ENCODE peak calls at places on chromosomes 16 and 17, in seven cellular contexts. Q is cardiac fibroblast, L is HCT116, U is kidney epithelial cell, S is fibroblast of pulmonary artery, R is lung, B is testis. O is an unnamed sample.
A peak's percentile ranks its signal among the peaks of the same experiment; 100 is the strongest.

GRCh38 chr16:87697256-87697655 is 68.5 kb downstream of the KLHDC4 start:
- DNase-seq in Q (no peak), L (no peak), U (no peak), S (no peak), R (no peak), B (no peak), O (no peak)

GRCh38 chr17:53516643-53517042 is 306.1 kb upstream of the KIF2B start:
- DNase-seq in Q (peak; percentile 0), L (no peak), U (no peak), S (peak; percentile 23), R (no peak), B (no peak), O (no peak)

GRCh38 chr16:61148930-61149329 is 887.3 kb downstream of the CDH8 start:
- DNase-seq in Q (no peak), L (no peak), U (no peak), S (no peak), R (no peak), B (no peak), O (peak; percentile 37)

GRCh38 chr17:62178579-62178978 is 113.5 kb upstream of the MED13 start:
- DNase-seq in Q (peak; percentile 14), L (no peak), U (no peak), S (peak; percentile 36), R (no peak), B (no peak), O (no peak)

GRCh38 chr17:17440938-17441730 is 35.7 kb upstream of the MED9 start:
- DNase-seq in Q (no peak), L (no peak), U (no peak), S (no peak), R (no peak), B (no peak), O (no peak)

GRCh38 chr17:62892870-62893338 is 73.1 kb upstream of the TANC2 start:
- DNase-seq in Q (peak; percentile 75), L (no peak), U (peak; percentile 83), S (peak; percentile 87), R (peak; percentile 76), B (no peak), O (no peak)

GRCh38 chr16:81266680-81267095 is 28.2 kb downstream of the BCO1 start:
- DNase-seq in Q (no peak), L (no peak), U (peak; percentile 14), S (no peak), R (no peak), B (no peak), O (peak; percentile 25)

GRCh38 chr17:61323015-61323379 is 76.6 kb upstream of the TBX2 start:
- DNase-seq in Q (peak; percentile 43), L (no peak), U (no peak), S (no peak), R (no peak), B (peak; percentile 36), O (no peak)

GRCh38 chr17:32281011-32281451 is 15.4 kb downstream of the RHBDL3 start:
- DNase-seq in Q (no peak), L (no peak), U (no peak), S (peak; percentile 50), R (peak; percentile 36), B (no peak), O (no peak)

GRCh38 chr16:12672986-12673385 is 130.7 kb downstream of the CPPED1 start:
- DNase-seq in Q (no peak), L (no peak), U (no peak), S (no peak), R (no peak), B (no peak), O (no peak)

GRCh38 chr17:75822119-75822799 is 21.9 kb downstream of the UNC13D start:
- DNase-seq in Q (no peak), L (no peak), U (no peak), S (no peak), R (peak; percentile 52), B (peak; percentile 38), O (no peak)

GRCh38 chr17:6420173-6420641 is 14.7 kb downstream of the AIPL1 start:
- DNase-seq in Q (peak; percentile 10), L (no peak), U (no peak), S (peak; percentile 20), R (no peak), B (peak; percentile 33), O (no peak)

GRCh38 chr16:9874233-9874632 is 308.0 kb downstream of the GRIN2A start:
- DNase-seq in Q (no peak), L (no peak), U (no peak), S (no peak), R (no peak), B (no peak), O (no peak)

GRCh38 chr17:1937461-1937860 is 87.7 kb downstream of the RTN4RL1 start:
- DNase-seq in Q (no peak), L (no peak), U (no peak), S (no peak), R (no peak), B (no peak), O (no peak)

GRCh38 chr16:69073181-69073669 is 32.2 kb upstream of the HAS3 start:
- DNase-seq in Q (peak; percentile 73), L (peak; percentile 93), U (peak; percentile 91), S (peak; percentile 83), R (peak; percentile 29), B (no peak), O (no peak)

GRCh38 chr17:54494731-54495715 is 405.6 kb upstream of the TOM1L1 start:
- DNase-seq in Q (no peak), L (no peak), U (no peak), S (no peak), R (no peak), B (no peak), O (no peak)

GRCh38 chr16:27723711-27724490 is 174.0 kb downstream of the KATNIP start:
- DNase-seq in Q (no peak), L (no peak), U (no peak), S (no peak), R (no peak), B (no peak), O (no peak)

GRCh38 chr17:61054430-61054829 is 345.2 kb upstream of the TBX2 start:
- DNase-seq in Q (no peak), L (no peak), U (no peak), S (no peak), R (no peak), B (no peak), O (no peak)

GRCh38 chr17:9668532-9668931 is 23.2 kb downstream of the USP43 start:
- DNase-seq in Q (no peak), L (no peak), U (peak; percentile 84), S (no peak), R (no peak), B (no peak), O (peak; percentile 48)

GRCh38 chr17:17935321-17936271 is 36.6 kb downstream of the TOM1L2 start:
- DNase-seq in Q (peak; percentile 92), L (no peak), U (peak; percentile 65), S (peak; percentile 93), R (no peak), B (no peak), O (no peak)

DNA sequence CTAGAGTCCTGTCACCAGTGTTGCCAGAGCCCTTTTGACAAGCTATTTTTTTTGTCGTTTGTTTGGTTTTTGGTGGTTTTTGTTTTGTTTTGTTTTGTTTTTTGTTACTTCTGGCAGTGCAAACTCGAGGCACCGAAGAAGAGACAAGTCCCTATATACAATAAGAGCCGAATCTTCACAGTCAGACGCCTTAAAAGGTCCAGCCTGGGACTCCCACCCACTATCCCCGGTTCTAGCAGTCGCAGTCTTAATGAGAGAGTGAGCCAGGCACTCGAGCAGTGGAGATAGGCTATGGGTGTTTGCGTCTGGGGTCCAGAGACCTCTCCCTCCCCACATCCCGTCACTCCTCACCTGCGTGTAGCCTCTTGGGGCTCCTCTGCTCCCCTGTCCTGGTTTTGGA is 1.9 kb downstream of the OR1F1 start:
- DNase-seq in Q (no peak), L (no peak), U (no peak), S (no peak), R (no peak), B (no peak), O (no peak)
- H3K4me3 ChIP-seq in Q (no peak overlapping the region), L (no peak overlapping the region), U (no peak overlapping the region), S (no peak overlapping the region), R (no peak overlapping the region), B (no peak overlapping the region), O (no peak overlapping the region)

DNA sequence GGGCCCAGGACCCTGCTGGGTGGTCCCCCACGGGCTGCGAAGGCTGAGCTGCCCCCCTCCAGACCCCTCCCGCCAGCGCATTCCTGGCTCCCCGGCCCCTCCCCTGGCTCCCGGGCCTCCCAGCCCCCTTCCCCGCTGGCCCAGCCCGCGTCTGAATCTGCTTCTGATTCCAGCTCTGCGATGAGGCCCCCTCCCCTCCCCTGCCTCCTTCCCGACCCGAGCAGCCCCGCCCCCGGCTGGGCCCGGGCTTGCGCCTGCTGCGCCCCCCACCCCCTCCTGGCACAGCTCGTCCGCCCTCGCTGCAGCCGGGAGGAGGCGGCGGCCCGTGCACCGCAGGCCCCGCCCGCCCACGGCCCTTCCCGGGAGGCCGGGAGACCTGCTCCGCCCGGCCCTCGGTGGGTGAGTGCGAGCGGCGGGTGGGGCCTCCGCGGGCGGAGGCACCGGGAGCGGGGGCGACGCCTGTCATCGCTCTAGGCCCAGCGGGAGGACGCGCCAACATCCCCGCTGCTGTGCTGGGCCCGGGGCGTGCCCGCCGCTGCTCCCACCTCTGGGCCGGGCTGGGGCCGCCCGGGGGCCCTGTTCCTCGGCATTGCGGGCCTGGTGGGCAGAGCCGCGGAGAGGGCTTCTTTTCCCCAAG is at the start of gene NTN3:
- DNase-seq in Q (peak; percentile 26), L (no peak), U (no peak), S (no peak), R (no peak), B (no peak), O (no peak)
- H3K4me3 ChIP-seq in Q (no peak within 1 kb of the TSS), L (no peak within 1 kb of the TSS), U (peak within 1 kb of the TSS; percentile 9), S (no peak within 1 kb of the TSS), R (no peak within 1 kb of the TSS), B (no peak within 1 kb of the TSS), O (no peak within 1 kb of the TSS)

GRCh38 chr16:85176541-85177447 is 64.5 kb upstream of the CIBAR2 start:
- DNase-seq in Q (no peak), L (no peak), U (no peak), S (no peak), R (no peak), B (no peak), O (peak; percentile 11)

GRCh38 chr16:85173077-85173980 is 61.1 kb upstream of the CIBAR2 start:
- DNase-seq in Q (peak; percentile 84), L (peak; percentile 34), U (peak; percentile 86), S (peak; percentile 85), R (no peak), B (peak; percentile 92), O (no peak)

GRCh38 chr16:85173981-85174751 is 61.9 kb upstream of the CIBAR2 start:
- DNase-seq in Q (peak; percentile 76), L (peak; percentile 33), U (no peak), S (peak; percentile 75), R (no peak), B (no peak), O (no peak)

GRCh38 chr16:85175724-85176233 is 63.5 kb upstream of the CIBAR2 start:
- DNase-seq in Q (no peak), L (no peak), U (no peak), S (no peak), R (no peak), B (no peak), O (no peak)

GRCh38 chr16:85174871-85175723 is 62.8 kb upstream of the CIBAR2 start:
- DNase-seq in Q (no peak), L (no peak), U (no peak), S (peak; percentile 28), R (no peak), B (no peak), O (no peak)
- H3K4me3 ChIP-seq in Q (no peak overlapping the region), L (peak overlapping the region; percentile 31), U (no peak overlapping the region), S (peak overlapping the region; percentile 12), R (no peak overlapping the region), B (no peak overlapping the region), O (no peak overlapping the region)

DNA sequence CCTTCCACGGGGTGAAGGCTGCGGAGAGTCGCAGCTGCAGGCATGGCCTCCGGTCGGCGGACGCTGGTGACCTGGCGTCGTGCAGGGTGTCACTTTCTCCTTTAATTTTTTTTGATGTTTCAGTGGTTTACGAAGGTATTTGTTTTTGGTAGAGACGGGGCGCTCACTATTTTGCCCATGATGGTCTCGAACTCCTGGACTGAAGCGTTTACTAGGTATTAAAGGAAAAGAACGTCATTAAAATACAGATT is 17.1 kb downstream of the ZNF213 start:
- DNase-seq in Q (no peak), L (no peak), U (no peak), S (no peak), R (no peak), B (no peak), O (no peak)
- H3K4me3 ChIP-seq in Q (peak overlapping the region; percentile 53), L (peak overlapping the region; percentile 45), U (peak overlapping the region; percentile 33), S (peak overlapping the region; percentile 56), R (no peak overlapping the region), B (peak overlapping the region; percentile 62), O (peak overlapping the region; percentile 50)

O was measured in Jurkat, Clone E6-1.